ENCODE peak calls at places on chromosome 10, in six cellular contexts. Z is PC-3, B is MM.1S, U is neural progenitor cell, K is HCT116, M is GM23338. X is an unnamed sample.

GRCh38 chr10:48480397-48481374 is 124.2 kb downstream of the ARHGAP22 start:
- DNase-seq in Z (no peak), B (no peak), U (no peak), K (no peak), M (no peak), X (no peak)

GRCh38 chr10:69936091-69936490 is 116.6 kb upstream of the MACROH2A2 start:
- DNase-seq in Z (no peak), B (peak), U (peak), K (no peak), M (peak), X (no peak)

GRCh38 chr10:47247190-47248059 is 52.6 kb upstream of the GDF10 start:
- DNase-seq in Z (no peak), B (no peak), U (no peak), K (no peak), M (no peak), X (no peak)

GRCh38 chr10:35447693-35448407 is 111.5 kb downstream of the CCNY start:
- DNase-seq in Z (peak), B (no peak), U (peak), K (peak), M (peak), X (no peak)

GRCh38 chr10:94626476-94626875 is 57.1 kb upstream of the CYP2C18 start:
- DNase-seq in Z (no peak), B (no peak), U (no peak), K (no peak), M (no peak), X (no peak)

GRCh38 chr10:33410860-33411234 is 76.4 kb upstream of the NRP1 start:
- DNase-seq in Z (no peak), B (no peak), U (no peak), K (no peak), M (no peak), X (no peak)

GRCh38 chr10:8050561-8051108 is 3.9 kb upstream of the GATA3 start:
- DNase-seq in Z (peak), B (no peak), U (peak), K (no peak), M (peak), X (peak)

GRCh38 chr10:96422525-96422924 is 63.7 kb upstream of the OPALIN start:
- DNase-seq in Z (no peak), B (no peak), U (no peak), K (no peak), M (no peak), X (no peak)

GRCh38 chr10:71429929-71430328 is 33.2 kb downstream of the CDH23 start:
- DNase-seq in Z (no peak), B (no peak), U (peak), K (no peak), M (peak), X (no peak)

GRCh38 chr10:17512341-17513001 is 58.1 kb upstream of the ST8SIA6 start:
- DNase-seq in Z (peak), B (no peak), U (no peak), K (peak), M (no peak), X (peak)

GRCh38 chr10:77566228-77566627 is 71.4 kb downstream of the KCNMA1 start:
- DNase-seq in Z (no peak), B (no peak), U (no peak), K (no peak), M (no peak), X (no peak)

GRCh38 chr10:13920031-13920430 is 333.3 kb downstream of the PRPF18 start:
- DNase-seq in Z (no peak), B (no peak), U (no peak), K (no peak), M (no peak), X (no peak)

GRCh38 chr10:109863775-109864174 is 59.5 kb downstream of the XPNPEP1 start:
- DNase-seq in Z (no peak), B (no peak), U (no peak), K (no peak), M (no peak), X (no peak)

GRCh38 chr10:52755297-52756062 is 17.1 kb downstream of the MBL2 start:
- DNase-seq in Z (peak), B (no peak), U (no peak), K (no peak), M (no peak), X (peak)

GRCh38 chr10:72334832-72335393 is 19.8 kb downstream of the DNAJB12 start:
- DNase-seq in Z (no peak), B (peak), U (no peak), K (no peak), M (peak), X (peak)

GRCh38 chr10:126384269-126384873 is 3.9 kb downstream of the ADAM12 start:
- DNase-seq in Z (peak), B (no peak), U (no peak), K (no peak), M (no peak), X (no peak)

GRCh38 chr10:13270877-13271551 is 28.9 kb downstream of the PHYH start:
- DNase-seq in Z (peak), B (no peak), U (no peak), K (peak), M (no peak), X (peak)

GRCh38 chr10:25661632-25662031 is 272.4 kb upstream of the MYO3A start:
- DNase-seq in Z (no peak), B (no peak), U (no peak), K (no peak), M (no peak), X (no peak)

GRCh38 chr10:61757525-61758397 is 95.0 kb downstream of the CABCOCO1 start:
- DNase-seq in Z (peak), B (no peak), U (no peak), K (no peak), M (no peak), X (peak)

GRCh38 chr10:70903262-70903921 is 15.0 kb upstream of the PCBD1 start:
- DNase-seq in Z (peak), B (peak), U (peak), K (no peak), M (peak), X (peak)

GRCh38 chr10:11162828-11163599 is 145.3 kb downstream of the CELF2 start:
- DNase-seq in Z (no peak), B (peak), U (no peak), K (no peak), M (no peak), X (no peak)

GRCh38 chr10:7512487-7512886 is 101.7 kb upstream of the SFMBT2 start:
- DNase-seq in Z (no peak), B (no peak), U (no peak), K (no peak), M (peak), X (no peak)

GRCh38 chr10:62843591-62843990 is 27.4 kb upstream of the EGR2 start:
- DNase-seq in Z (no peak), B (no peak), U (no peak), K (peak), M (peak), X (no peak)

GRCh38 chr10:124378817-124379510 is 39.8 kb downstream of the OAT start:
- DNase-seq in Z (peak), B (no peak), U (no peak), K (peak), M (no peak), X (no peak)

GRCh38 chr10:124906551-124907001 is 35.3 kb upstream of the ZRANB1 start:
- DNase-seq in Z (peak), B (no peak), U (no peak), K (no peak), M (no peak), X (no peak)

GRCh38 chr10:103284170-103284569 is 7.2 kb downstream of the INA start:
- DNase-seq in Z (peak), B (no peak), U (no peak), K (no peak), M (no peak), X (peak)

GRCh38 chr10:64785816-64786215 is 1264.6 kb downstream of the REEP3 start:
- DNase-seq in Z (no peak), B (no peak), U (no peak), K (no peak), M (no peak), X (no peak)

GRCh38 chr10:4535531-4535930 is 290.5 kb upstream of the AKR1E2 start:
- DNase-seq in Z (no peak), B (no peak), U (no peak), K (no peak), M (no peak), X (no peak)

GRCh38 chr10:31124852-31125251 is 93.2 kb upstream of the ZNF438 start:
- DNase-seq in Z (no peak), B (no peak), U (no peak), K (no peak), M (no peak), X (no peak)

DNA sequence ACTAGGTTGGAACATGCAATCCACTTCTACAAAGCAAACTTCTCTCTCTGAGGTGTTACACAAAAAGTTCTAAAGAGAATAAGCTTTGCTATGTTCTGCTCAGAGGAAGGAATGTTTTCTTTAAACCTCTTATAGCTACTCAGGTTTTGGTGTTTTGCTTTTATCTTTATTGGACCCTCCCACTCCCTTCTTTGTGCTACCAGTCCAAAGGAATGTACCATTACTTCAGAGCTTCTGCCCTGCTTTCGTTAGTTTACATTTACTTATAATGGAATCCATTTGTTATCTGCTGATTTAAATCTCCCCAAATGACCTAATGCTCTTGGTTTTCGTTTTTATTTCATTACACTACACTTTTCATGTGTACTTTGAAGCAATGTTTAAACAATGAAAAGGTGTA is 154.9 kb downstream of the ATE1 start:
- DNase-seq in Z (no peak), B (no peak), U (peak), K (no peak), M (peak), X (peak)
- TF ChIP-seq CTCF in Z (no peak), B (no peak), U (no peak), K (no peak), M (no peak), X (no peak)

DNA sequence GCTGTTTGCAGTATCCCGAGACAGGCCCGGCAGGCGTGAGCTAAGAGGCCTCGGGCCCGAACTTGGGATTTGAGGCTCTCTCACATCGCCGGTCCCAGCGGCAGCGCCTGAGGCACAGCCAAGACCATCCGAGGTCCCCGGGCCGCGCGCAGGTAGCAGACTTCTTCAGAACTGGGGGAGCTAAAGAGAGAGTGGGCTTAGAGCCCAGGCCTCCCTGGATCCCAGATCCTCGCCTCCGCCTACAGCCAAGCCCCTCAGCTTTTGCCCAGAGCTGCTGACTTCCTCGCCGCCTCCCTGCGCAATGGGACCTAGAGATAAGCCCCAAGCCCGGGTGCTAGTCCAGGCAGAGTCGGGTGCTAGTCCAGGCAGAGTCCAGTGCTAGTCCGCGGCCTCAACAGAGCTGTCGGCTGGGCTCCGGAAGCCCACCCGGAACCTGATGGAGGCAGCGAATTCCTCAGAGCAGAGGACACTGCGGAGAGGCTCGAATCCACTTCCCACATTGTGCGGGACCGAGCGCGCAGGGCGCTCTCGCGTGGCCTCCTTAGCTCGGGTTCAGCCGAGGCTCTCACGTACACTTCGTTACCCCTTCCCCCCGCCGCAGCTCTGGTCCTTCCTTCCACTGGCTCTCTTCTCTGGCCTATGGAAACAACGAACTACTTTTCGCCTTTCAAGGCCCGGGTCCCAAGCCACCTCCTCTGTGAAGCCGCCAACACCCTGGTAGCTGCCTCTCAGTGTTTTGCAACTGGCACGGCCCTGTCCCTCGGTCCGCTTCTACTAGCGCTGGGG is 5.8 kb downstream of the LBX1 start:
- DNase-seq in Z (no peak), B (no peak), U (peak), K (no peak), M (peak), X (no peak)
- TF ChIP-seq EZH2 in Z (no peak), B (no peak), U (peak), K (no peak), M (peak), X (peak)

GRCh38 chr10:6279540-6280267 is 77.0 kb downstream of the PFKFB3 start:
- DNase-seq in Z (peak), B (no peak), U (peak), K (peak), M (peak), X (peak)
- TF ChIP-seq EZH2phosphoT487 in Z (no peak), B (no peak), U (no peak), K (no peak), M (no peak), X (no peak)

DNA sequence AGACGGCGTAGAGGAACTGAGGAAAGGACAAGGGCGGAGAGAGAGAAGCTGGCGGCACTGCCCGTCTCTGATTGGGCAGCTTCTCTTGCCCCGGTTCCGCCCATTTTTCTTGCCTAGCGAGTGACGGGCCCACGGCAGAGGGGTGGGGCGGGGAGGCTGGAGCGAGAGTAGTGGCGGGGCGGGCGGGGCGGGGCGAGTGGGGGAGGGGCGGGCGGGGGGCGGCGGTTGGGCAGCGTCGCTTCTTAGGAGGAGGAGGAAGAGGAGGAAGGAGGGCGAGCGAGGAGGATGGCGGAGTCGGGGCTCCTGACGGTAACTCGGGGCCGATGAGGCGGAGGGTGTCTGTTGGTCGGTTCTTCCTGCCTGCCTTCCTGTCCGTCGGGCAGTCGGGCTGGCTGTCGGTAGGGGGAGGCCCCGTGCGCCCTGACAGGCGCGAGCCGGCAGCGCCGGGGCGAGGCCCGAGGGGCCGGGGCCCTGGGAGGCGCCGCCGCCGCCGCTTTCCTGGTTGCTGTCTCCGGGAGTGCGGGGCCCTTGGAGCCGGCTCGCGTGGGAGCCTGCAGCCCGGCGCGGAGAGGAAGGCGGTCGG is at the start of gene SHOC2:
- DNase-seq in Z (peak), B (peak), U (peak), K (no peak), M (peak), X (peak)
- TF ChIP-seq CTCF in Z (no peak), B (peak), U (peak), K (peak), M (no peak), X (peak)

GRCh38 chr10:133237241-133238065 is at the start of gene VENTX:
- DNase-seq in Z (no peak), B (no peak), U (peak), K (no peak), M (peak), X (no peak)
- TF ChIP-seq EZH2 in Z (peak), B (no peak), U (peak), K (no peak), M (peak), X (peak)

GRCh38 chr10:44207160-44207559 is 177.7 kb downstream of the CXCL12 start:
- DNase-seq in Z (no peak), B (no peak), U (no peak), K (no peak), M (no peak), X (no peak)

GRCh38 chr10:44206127-44206818 is 178.6 kb downstream of the CXCL12 start:
- DNase-seq in Z (no peak), B (no peak), U (no peak), K (no peak), M (no peak), X (no peak)

GRCh38 chr10:44202952-44203351 is 181.9 kb downstream of the CXCL12 start:
- DNase-seq in Z (no peak), B (no peak), U (no peak), K (no peak), M (no peak), X (no peak)

GRCh38 chr10:44203535-44203934 is 181.4 kb downstream of the CXCL12 start:
- DNase-seq in Z (no peak), B (no peak), U (no peak), K (no peak), M (no peak), X (no peak)

GRCh38 chr10:44205072-44205471 is 179.8 kb downstream of the CXCL12 start:
- DNase-seq in Z (no peak), B (no peak), U (peak), K (no peak), M (no peak), X (no peak)
- TF ChIP-seq EZH2phosphoT487 in Z (no peak), B (no peak), U (no peak), K (no peak), M (no peak), X (no peak)